ENCODE peak calls at places on chromosome 10, in nine cellular contexts. One of them, this sample, is unnamed.

GRCh38 chr10:17075510-17075909 is 54.1 kb downstream of the CUBN start:
- DNase-seq in head of caudate nucleus: no peak
- DNase-seq in kidney epithelial cell: peak
- DNase-seq in right atrium auricular region: no peak
- DNase-seq in Kasumi-1: no peak
- DNase-seq in COLO829: peak
- DNase-seq in trophoblast cell: peak
- DNase-seq in RPMI7951: peak
- DNase-seq in colonic mucosa: no peak
- DNase-seq in this sample: no peak

GRCh38 chr10:71825217-71825616 is 25.8 kb downstream of the PSAP start:
- DNase-seq in RPMI7951: no peak
- DNase-seq in Kasumi-1: no peak
- DNase-seq in right atrium auricular region: no peak
- DNase-seq in kidney epithelial cell: no peak
- DNase-seq in colonic mucosa: no peak
- DNase-seq in COLO829: no peak
- DNase-seq in trophoblast cell: no peak
- DNase-seq in head of caudate nucleus: no peak
- DNase-seq in this sample: no peak

GRCh38 chr10:43689618-43689954 is 40.9 kb upstream of the ZNF32 start:
- DNase-seq in head of caudate nucleus: peak
- DNase-seq in kidney epithelial cell: no peak
- DNase-seq in trophoblast cell: no peak
- DNase-seq in RPMI7951: peak
- DNase-seq in colonic mucosa: peak
- DNase-seq in Kasumi-1: no peak
- DNase-seq in COLO829: no peak
- DNase-seq in right atrium auricular region: peak
- DNase-seq in this sample: no peak

GRCh38 chr10:132540456-132540855 is 2.9 kb downstream of the INPP5A start:
- DNase-seq in colonic mucosa: no peak
- DNase-seq in right atrium auricular region: peak
- DNase-seq in kidney epithelial cell: no peak
- DNase-seq in trophoblast cell: no peak
- DNase-seq in Kasumi-1: no peak
- DNase-seq in RPMI7951: peak
- DNase-seq in COLO829: no peak
- DNase-seq in head of caudate nucleus: no peak
- DNase-seq in this sample: no peak

GRCh38 chr10:103451091-103451801 is 924 bp downstream of the CALHM2 start:
- DNase-seq in colonic mucosa: peak
- DNase-seq in Kasumi-1: peak
- DNase-seq in COLO829: peak
- DNase-seq in trophoblast cell: peak
- DNase-seq in RPMI7951: peak
- DNase-seq in right atrium auricular region: peak
- DNase-seq in head of caudate nucleus: no peak
- DNase-seq in kidney epithelial cell: no peak
- DNase-seq in this sample: peak

GRCh38 chr10:92552310-92552709 is 21.6 kb downstream of the IDE start:
- DNase-seq in head of caudate nucleus: no peak
- DNase-seq in right atrium auricular region: no peak
- DNase-seq in COLO829: no peak
- DNase-seq in colonic mucosa: no peak
- DNase-seq in Kasumi-1: no peak
- DNase-seq in trophoblast cell: no peak
- DNase-seq in RPMI7951: no peak
- DNase-seq in kidney epithelial cell: no peak
- DNase-seq in this sample: no peak

GRCh38 chr10:88896336-88897018 is 16.4 kb downstream of the STAMBPL1 start:
- DNase-seq in kidney epithelial cell: no peak
- DNase-seq in trophoblast cell: peak
- DNase-seq in COLO829: no peak
- DNase-seq in right atrium auricular region: no peak
- DNase-seq in Kasumi-1: no peak
- DNase-seq in RPMI7951: peak
- DNase-seq in head of caudate nucleus: no peak
- DNase-seq in colonic mucosa: peak
- DNase-seq in this sample: no peak

GRCh38 chr10:697097-697875 is 7.8 kb upstream of the DIP2C start:
- DNase-seq in kidney epithelial cell: no peak
- DNase-seq in colonic mucosa: no peak
- DNase-seq in right atrium auricular region: no peak
- DNase-seq in Kasumi-1: no peak
- DNase-seq in trophoblast cell: no peak
- DNase-seq in RPMI7951: no peak
- DNase-seq in head of caudate nucleus: no peak
- DNase-seq in COLO829: no peak
- DNase-seq in this sample: no peak

GRCh38 chr10:50552771-50553535 is 70.8 kb downstream of the SGMS1 start:
- DNase-seq in colonic mucosa: peak
- DNase-seq in kidney epithelial cell: no peak
- DNase-seq in RPMI7951: peak
- DNase-seq in Kasumi-1: peak
- DNase-seq in head of caudate nucleus: no peak
- DNase-seq in COLO829: no peak
- DNase-seq in trophoblast cell: no peak
- DNase-seq in right atrium auricular region: no peak
- DNase-seq in this sample: no peak

GRCh38 chr10:43922335-43923280 is 273.9 kb upstream of the ZNF32 start:
- DNase-seq in kidney epithelial cell: no peak
- DNase-seq in right atrium auricular region: peak
- DNase-seq in head of caudate nucleus: no peak
- DNase-seq in colonic mucosa: no peak
- DNase-seq in trophoblast cell: no peak
- DNase-seq in Kasumi-1: no peak
- DNase-seq in COLO829: no peak
- DNase-seq in RPMI7951: no peak
- DNase-seq in this sample: peak

GRCh38 chr10:114932945-114933344 is 5.0 kb upstream of the TRUB1 start:
- DNase-seq in head of caudate nucleus: no peak
- DNase-seq in colonic mucosa: no peak
- DNase-seq in Kasumi-1: no peak
- DNase-seq in RPMI7951: no peak
- DNase-seq in kidney epithelial cell: no peak
- DNase-seq in right atrium auricular region: no peak
- DNase-seq in trophoblast cell: no peak
- DNase-seq in COLO829: no peak
- DNase-seq in this sample: no peak

GRCh38 chr10:124336186-124336585 is 82.5 kb downstream of the OAT start:
- DNase-seq in right atrium auricular region: no peak
- DNase-seq in colonic mucosa: no peak
- DNase-seq in RPMI7951: peak
- DNase-seq in kidney epithelial cell: no peak
- DNase-seq in trophoblast cell: no peak
- DNase-seq in head of caudate nucleus: no peak
- DNase-seq in Kasumi-1: no peak
- DNase-seq in COLO829: no peak
- DNase-seq in this sample: no peak

GRCh38 chr10:5512331-5512730 is 12.4 kb upstream of the CALML3 start:
- DNase-seq in COLO829: no peak
- DNase-seq in colonic mucosa: no peak
- DNase-seq in head of caudate nucleus: no peak
- DNase-seq in trophoblast cell: no peak
- DNase-seq in kidney epithelial cell: no peak
- DNase-seq in RPMI7951: no peak
- DNase-seq in right atrium auricular region: no peak
- DNase-seq in Kasumi-1: no peak
- DNase-seq in this sample: no peak

GRCh38 chr10:66833023-66833422 is 92.8 kb upstream of the LRRTM3 start:
- DNase-seq in COLO829: no peak
- DNase-seq in colonic mucosa: no peak
- DNase-seq in trophoblast cell: no peak
- DNase-seq in head of caudate nucleus: no peak
- DNase-seq in right atrium auricular region: no peak
- DNase-seq in RPMI7951: no peak
- DNase-seq in kidney epithelial cell: no peak
- DNase-seq in Kasumi-1: no peak
- DNase-seq in this sample: no peak

GRCh38 chr10:13719411-13719810 is 132.6 kb downstream of the PRPF18 start:
- DNase-seq in right atrium auricular region: no peak
- DNase-seq in kidney epithelial cell: no peak
- DNase-seq in COLO829: no peak
- DNase-seq in trophoblast cell: no peak
- DNase-seq in Kasumi-1: no peak
- DNase-seq in head of caudate nucleus: no peak
- DNase-seq in colonic mucosa: no peak
- DNase-seq in RPMI7951: no peak
- DNase-seq in this sample: no peak

GRCh38 chr10:124820121-124820520 is 18.5 kb downstream of the ABRAXAS2 start:
- DNase-seq in COLO829: no peak
- DNase-seq in kidney epithelial cell: no peak
- DNase-seq in trophoblast cell: no peak
- DNase-seq in head of caudate nucleus: no peak
- DNase-seq in right atrium auricular region: no peak
- DNase-seq in Kasumi-1: no peak
- DNase-seq in colonic mucosa: no peak
- DNase-seq in RPMI7951: no peak
- DNase-seq in this sample: no peak

GRCh38 chr10:77036993-77037734 is 600.4 kb downstream of the KCNMA1 start:
- DNase-seq in right atrium auricular region: no peak
- DNase-seq in colonic mucosa: no peak
- DNase-seq in Kasumi-1: peak
- DNase-seq in kidney epithelial cell: no peak
- DNase-seq in RPMI7951: peak
- DNase-seq in COLO829: peak
- DNase-seq in trophoblast cell: peak
- DNase-seq in head of caudate nucleus: no peak
- DNase-seq in this sample: no peak

GRCh38 chr10:78626471-78626870 is 442.3 kb upstream of the ZMIZ1 start:
- DNase-seq in kidney epithelial cell: no peak
- DNase-seq in right atrium auricular region: no peak
- DNase-seq in colonic mucosa: no peak
- DNase-seq in RPMI7951: no peak
- DNase-seq in trophoblast cell: peak
- DNase-seq in head of caudate nucleus: no peak
- DNase-seq in Kasumi-1: no peak
- DNase-seq in COLO829: no peak
- DNase-seq in this sample: no peak

GRCh38 chr10:4068255-4069028 is 283.4 kb upstream of the KLF6 start:
- DNase-seq in right atrium auricular region: no peak
- DNase-seq in Kasumi-1: no peak
- DNase-seq in head of caudate nucleus: no peak
- DNase-seq in RPMI7951: peak
- DNase-seq in colonic mucosa: no peak
- DNase-seq in COLO829: peak
- DNase-seq in kidney epithelial cell: no peak
- DNase-seq in trophoblast cell: peak
- DNase-seq in this sample: no peak

GRCh38 chr10:68543004-68543918 is 15.9 kb upstream of the SLC25A16 start:
- DNase-seq in head of caudate nucleus: no peak
- DNase-seq in right atrium auricular region: no peak
- DNase-seq in COLO829: no peak
- DNase-seq in trophoblast cell: no peak
- DNase-seq in Kasumi-1: no peak
- DNase-seq in RPMI7951: peak
- DNase-seq in colonic mucosa: no peak
- DNase-seq in kidney epithelial cell: peak
- DNase-seq in this sample: no peak

GRCh38 chr10:99999319-100000108 is 10.2 kb downstream of the DNMBP start:
- DNase-seq in trophoblast cell: no peak
- DNase-seq in Kasumi-1: no peak
- DNase-seq in RPMI7951: no peak
- DNase-seq in COLO829: no peak
- DNase-seq in kidney epithelial cell: no peak
- DNase-seq in right atrium auricular region: no peak
- DNase-seq in head of caudate nucleus: no peak
- DNase-seq in colonic mucosa: no peak
- DNase-seq in this sample: no peak

GRCh38 chr10:75987610-75988009 is 556.2 kb downstream of the LRMDA start:
- DNase-seq in right atrium auricular region: no peak
- DNase-seq in colonic mucosa: no peak
- DNase-seq in Kasumi-1: no peak
- DNase-seq in kidney epithelial cell: no peak
- DNase-seq in trophoblast cell: no peak
- DNase-seq in head of caudate nucleus: no peak
- DNase-seq in RPMI7951: peak
- DNase-seq in COLO829: peak
- DNase-seq in this sample: no peak

GRCh38 chr10:17025444-17026295 is 103.9 kb downstream of the CUBN start:
- DNase-seq in colonic mucosa: no peak
- DNase-seq in COLO829: peak
- DNase-seq in kidney epithelial cell: peak
- DNase-seq in Kasumi-1: peak
- DNase-seq in RPMI7951: peak
- DNase-seq in head of caudate nucleus: no peak
- DNase-seq in right atrium auricular region: peak
- DNase-seq in trophoblast cell: peak
- DNase-seq in this sample: peak

GRCh38 chr10:59950105-59950504 is 43.7 kb upstream of the CCDC6 start:
- DNase-seq in head of caudate nucleus: no peak
- DNase-seq in kidney epithelial cell: no peak
- DNase-seq in COLO829: no peak
- DNase-seq in right atrium auricular region: no peak
- DNase-seq in RPMI7951: no peak
- DNase-seq in Kasumi-1: no peak
- DNase-seq in trophoblast cell: peak
- DNase-seq in colonic mucosa: no peak
- DNase-seq in this sample: no peak

GRCh38 chr10:116465541-116465940 is 37.9 kb downstream of the PNLIPRP3 start:
- DNase-seq in colonic mucosa: no peak
- DNase-seq in kidney epithelial cell: no peak
- DNase-seq in Kasumi-1: no peak
- DNase-seq in right atrium auricular region: no peak
- DNase-seq in RPMI7951: no peak
- DNase-seq in trophoblast cell: no peak
- DNase-seq in COLO829: no peak
- DNase-seq in head of caudate nucleus: no peak
- DNase-seq in this sample: no peak

GRCh38 chr10:97463363-97464132 is 17.6 kb downstream of the ZDHHC16 start:
- DNase-seq in kidney epithelial cell: peak
- DNase-seq in head of caudate nucleus: peak
- DNase-seq in RPMI7951: peak
- DNase-seq in Kasumi-1: peak
- DNase-seq in right atrium auricular region: no peak
- DNase-seq in colonic mucosa: peak
- DNase-seq in trophoblast cell: peak
- DNase-seq in COLO829: peak
- DNase-seq in this sample: no peak

GRCh38 chr10:124562425-124563060 is 100.9 kb downstream of the LHPP start:
- DNase-seq in head of caudate nucleus: no peak
- DNase-seq in Kasumi-1: no peak
- DNase-seq in RPMI7951: no peak
- DNase-seq in kidney epithelial cell: no peak
- DNase-seq in right atrium auricular region: no peak
- DNase-seq in colonic mucosa: no peak
- DNase-seq in trophoblast cell: no peak
- DNase-seq in COLO829: no peak
- DNase-seq in this sample: no peak

GRCh38 chr10:122165492-122165832 is 105.6 kb upstream of the BTBD16 start:
- DNase-seq in Kasumi-1: no peak
- DNase-seq in colonic mucosa: no peak
- DNase-seq in kidney epithelial cell: no peak
- DNase-seq in head of caudate nucleus: no peak
- DNase-seq in COLO829: no peak
- DNase-seq in right atrium auricular region: no peak
- DNase-seq in trophoblast cell: no peak
- DNase-seq in RPMI7951: peak
- DNase-seq in this sample: no peak

GRCh38 chr10:24944512-24945255 is 7.7 kb downstream of the PRTFDC1 start:
- DNase-seq in RPMI7951: peak
- DNase-seq in Kasumi-1: peak
- DNase-seq in right atrium auricular region: no peak
- DNase-seq in kidney epithelial cell: no peak
- DNase-seq in COLO829: no peak
- DNase-seq in trophoblast cell: no peak
- DNase-seq in head of caudate nucleus: no peak
- DNase-seq in colonic mucosa: peak
- DNase-seq in this sample: peak

GRCh38 chr10:95742529-95742884 is 13.5 kb upstream of the ENTPD1 start:
- DNase-seq in kidney epithelial cell: no peak
- DNase-seq in RPMI7951: no peak
- DNase-seq in COLO829: no peak
- DNase-seq in Kasumi-1: peak
- DNase-seq in trophoblast cell: no peak
- DNase-seq in colonic mucosa: peak
- DNase-seq in head of caudate nucleus: no peak
- DNase-seq in right atrium auricular region: no peak
- DNase-seq in this sample: no peak

GRCh38 chr10:101032637-101033201 is 1.7 kb downstream of the SFXN3 start:
- DNase-seq in head of caudate nucleus: peak
- DNase-seq in trophoblast cell: peak
- DNase-seq in colonic mucosa: peak
- DNase-seq in kidney epithelial cell: peak
- DNase-seq in RPMI7951: peak
- DNase-seq in right atrium auricular region: peak
- DNase-seq in Kasumi-1: peak
- DNase-seq in COLO829: no peak
- DNase-seq in this sample: peak